ENCODE peak calls at places on chromosome 5, in ten cellular contexts. Z is T follicular helper cell; A is astrocyte of the spinal cord; S is HTR-8/SVneo; F is activated CD4-positive, alpha-beta T cell treated with anti-CD3 and anti-CD28 coated beads for 48 hours; I is left ventricle myocardium inferior; C is cardiac muscle cell; W is Right ventricle myocardium superior; E is fibroblast of the conjunctiva; Q is NB4. M is an unnamed sample.

GRCh38 chr5:171429543-171429910 is 10.1 kb downstream of the FGF18 start:
- DNase-seq in C (no peak), A (no peak), Q (no peak), E (no peak), S (no peak), F (no peak), W (peak), I (no peak), Z (no peak), M (no peak)

GRCh38 chr5:77993799-77994318 is 217.7 kb upstream of the TBCA start:
- DNase-seq in I (no peak), Q (no peak), E (no peak), W (no peak), A (no peak), Z (no peak), S (no peak), C (no peak), F (no peak), M (no peak)

GRCh38 chr5:55226027-55226933 is 835 bp downstream of the MCIDAS start:
- DNase-seq in C (peak), Z (no peak), F (peak), S (peak), Q (peak), A (peak), I (no peak), E (peak), W (no peak), M (no peak)

GRCh38 chr5:61486476-61486875 is 154.4 kb downstream of the ZSWIM6 start:
- DNase-seq in F (no peak), A (no peak), C (no peak), S (no peak), E (no peak), Z (no peak), Q (no peak), W (no peak), I (no peak), M (no peak)

GRCh38 chr5:124746916-124747769 is 704 bp upstream of the ZNF608 start:
- DNase-seq in Q (no peak), F (no peak), W (peak), A (peak), E (peak), C (peak), Z (no peak), S (peak), I (peak), M (peak)

GRCh38 chr5:37933586-37933985 is 93.7 kb upstream of the GDNF start:
- DNase-seq in A (no peak), F (no peak), Z (no peak), E (no peak), S (no peak), Q (no peak), C (no peak), I (no peak), W (no peak), M (no peak)

GRCh38 chr5:139108056-139108811 is 89.9 kb downstream of the SIL1 start:
- DNase-seq in F (no peak), S (no peak), I (no peak), W (no peak), Z (no peak), C (peak), Q (no peak), E (peak), A (peak), M (peak)

GRCh38 chr5:35771321-35771720 is 85.4 kb upstream of the IL7R start:
- DNase-seq in W (no peak), F (no peak), C (peak), I (no peak), A (no peak), S (peak), E (peak), Z (no peak), Q (no peak), M (no peak)

GRCh38 chr5:134138416-134139376 is 24.2 kb downstream of the TCF7 start:
- DNase-seq in E (no peak), C (no peak), I (peak), F (peak), A (peak), W (peak), Z (no peak), Q (no peak), S (peak), M (peak)

GRCh38 chr5:132464155-132464939 is 26.2 kb downstream of the IRF1 start:
- DNase-seq in C (no peak), I (no peak), A (no peak), S (no peak), E (no peak), W (no peak), Q (peak), Z (no peak), F (peak), M (no peak)

GRCh38 chr5:2265341-2265740 is 382.6 kb upstream of the IRX4 start:
- DNase-seq in I (no peak), Z (no peak), E (no peak), S (no peak), Q (no peak), W (no peak), A (no peak), F (no peak), C (no peak), M (no peak)

GRCh38 chr5:146772881-146773440 is 105.6 kb downstream of the PPP2R2B start:
- DNase-seq in I (no peak), W (no peak), A (no peak), C (no peak), Q (no peak), S (no peak), Z (no peak), E (no peak), F (no peak), M (no peak)

M was measured in stromal cell of bone marrow.